ENCODE peak calls at places on chromosome 6, in ten cellular contexts. Y, Z, V, X, P, F, J, T, L and H are unnamed samples.

GRCh38 chr6:56279346-56280080 is 32.1 kb upstream of the COL21A1 start:
- DNase-seq in Y (no peak), Z (no peak), V (no peak), X (no peak), P (peak; percentile 47), F (no peak), J (no peak), T (no peak), L (no peak), H (no peak)

GRCh38 chr6:82072113-82072512 is 175.4 kb downstream of the IBTK start:
- DNase-seq in Y (no peak), Z (no peak), V (no peak), X (no peak), P (no peak), F (no peak), J (no peak), T (no peak), L (no peak), H (peak; percentile 77)

GRCh38 chr6:139402935-139403386 is 28.5 kb upstream of the CITED2 start:
- DNase-seq in Y (no peak), Z (peak; percentile 52), V (no peak), X (no peak), P (no peak), F (no peak), J (no peak), T (no peak), L (no peak), H (no peak)

GRCh38 chr6:154447929-154448328 is 62.6 kb downstream of the CNKSR3 start:
- DNase-seq in Y (no peak), Z (no peak), V (no peak), X (no peak), P (no peak), F (no peak), J (no peak), T (no peak), L (no peak), H (peak; percentile 42)

GRCh38 chr6:32151885-32152311 is at the start of gene PRRT1:
- DNase-seq in Y (no peak), Z (peak; percentile 48), V (no peak), X (no peak), P (no peak), F (no peak), J (no peak), T (no peak), L (no peak), H (no peak)

GRCh38 chr6:100116409-100117194 is 122.6 kb upstream of the MCHR2 start:
- DNase-seq in Y (peak; percentile 52), Z (peak; percentile 34), V (peak; percentile 55), X (peak; percentile 28), P (peak; percentile 55), F (peak; percentile 26), J (no peak), T (no peak), L (peak; percentile 23), H (peak; percentile 69)

GRCh38 chr6:6315660-6316059 is 4.8 kb downstream of the F13A1 start:
- DNase-seq in Y (peak; percentile 66), Z (peak; percentile 23), V (peak; percentile 52), X (no peak), P (peak; percentile 32), F (peak; percentile 39), J (no peak), T (peak; percentile 12), L (peak; percentile 19), H (no peak)

GRCh38 chr6:52116605-52116948 is 29.2 kb upstream of the PKHD1 start:
- DNase-seq in Y (no peak), Z (no peak), V (no peak), X (no peak), P (no peak), F (no peak), J (no peak), T (no peak), L (no peak), H (no peak)

GRCh38 chr6:97501875-97502274 is 218.9 kb upstream of the MMS22L start:
- DNase-seq in Y (no peak), Z (no peak), V (no peak), X (no peak), P (no peak), F (no peak), J (no peak), T (no peak), L (no peak), H (no peak)

GRCh38 chr6:5093231-5094015 is 8.3 kb downstream of the PPP1R3G start:
- DNase-seq in Y (peak; percentile 43), Z (no peak), V (no peak), X (no peak), P (no peak), F (no peak), J (no peak), T (no peak), L (no peak), H (no peak)

GRCh38 chr6:2714359-2714895 is 36.3 kb downstream of the MYLK4 start:
- DNase-seq in Y (peak; percentile 69), Z (peak; percentile 37), V (no peak), X (peak; percentile 61), P (no peak), F (no peak), J (no peak), T (no peak), L (no peak), H (no peak)

GRCh38 chr6:36075656-36076055 is 48.0 kb downstream of the MAPK14 start:
- DNase-seq in Y (no peak), Z (no peak), V (no peak), X (no peak), P (peak; percentile 34), F (no peak), J (no peak), T (peak; percentile 22), L (no peak), H (no peak)

GRCh38 chr6:305371-306206 is 13.3 kb downstream of the DUSP22 start:
- DNase-seq in Y (no peak), Z (no peak), V (no peak), X (no peak), P (no peak), F (peak; percentile 93), J (no peak), T (no peak), L (peak; percentile 31), H (no peak)